ENCODE peak calls at places on chromosome 10, in four cellular contexts. One of them, this sample, is unnamed. For H3K9me3, the result is how much of the 10 kb centered on the place peaks cover.

GRCh38 chr10:80908596-80908995 is 370.9 kb downstream of the SH2D4B start:
- DNase-seq in CD4-positive, alpha-beta memory T cell: no peak
- DNase-seq in CD4-positive, CD25-positive, alpha-beta regulatory T cell: no peak
- DNase-seq in thoracic aorta: no peak
- DNase-seq in this sample: no peak

GRCh38 chr10:51789118-51789517 is 89.7 kb upstream of the CSTF2T start:
- DNase-seq in CD4-positive, alpha-beta memory T cell: no peak
- DNase-seq in CD4-positive, CD25-positive, alpha-beta regulatory T cell: no peak
- DNase-seq in thoracic aorta: no peak
- DNase-seq in this sample: no peak

GRCh38 chr10:72952901-72953223 is 1.7 kb downstream of the PLA2G12B start:
- DNase-seq in CD4-positive, alpha-beta memory T cell: no peak
- DNase-seq in CD4-positive, CD25-positive, alpha-beta regulatory T cell: no peak
- DNase-seq in thoracic aorta: no peak
- DNase-seq in this sample: no peak

GRCh38 chr10:86337121-86337601 is 29.4 kb downstream of the GRID1 start:
- DNase-seq in CD4-positive, alpha-beta memory T cell: no peak
- DNase-seq in CD4-positive, CD25-positive, alpha-beta regulatory T cell: no peak
- DNase-seq in thoracic aorta: no peak
- DNase-seq in this sample: no peak

GRCh38 chr10:7297094-7297493 is 113.7 kb downstream of the SFMBT2 start:
- DNase-seq in CD4-positive, alpha-beta memory T cell: no peak
- DNase-seq in CD4-positive, CD25-positive, alpha-beta regulatory T cell: no peak
- DNase-seq in thoracic aorta: no peak
- DNase-seq in this sample: no peak

GRCh38 chr10:5614081-5614721 is 52.2 kb downstream of the ASB13 start:
- DNase-seq in CD4-positive, alpha-beta memory T cell: no peak
- DNase-seq in CD4-positive, CD25-positive, alpha-beta regulatory T cell: no peak
- DNase-seq in thoracic aorta: no peak
- DNase-seq in this sample: no peak

GRCh38 chr10:21724020-21724589 is 190.1 kb downstream of the MLLT10 start:
- DNase-seq in CD4-positive, alpha-beta memory T cell: no peak
- DNase-seq in CD4-positive, CD25-positive, alpha-beta regulatory T cell: no peak
- DNase-seq in thoracic aorta: no peak
- DNase-seq in this sample: no peak

GRCh38 chr10:35194906-35195305 is 68.3 kb downstream of the CREM start:
- DNase-seq in CD4-positive, alpha-beta memory T cell: peak
- DNase-seq in CD4-positive, CD25-positive, alpha-beta regulatory T cell: peak
- DNase-seq in thoracic aorta: no peak
- DNase-seq in this sample: no peak

GRCh38 chr10:93379366-93380042 is 102.6 kb downstream of the MYOF start:
- DNase-seq in CD4-positive, alpha-beta memory T cell: no peak
- DNase-seq in CD4-positive, CD25-positive, alpha-beta regulatory T cell: no peak
- DNase-seq in thoracic aorta: no peak
- DNase-seq in this sample: no peak

GRCh38 chr10:43647576-43647975 is 1.1 kb downstream of the ZNF32 start:
- DNase-seq in CD4-positive, alpha-beta memory T cell: no peak
- DNase-seq in CD4-positive, CD25-positive, alpha-beta regulatory T cell: no peak
- DNase-seq in thoracic aorta: no peak
- DNase-seq in this sample: no peak

GRCh38 chr10:43640603-43641002 is 8.1 kb downstream of the ZNF32 start:
- DNase-seq in CD4-positive, alpha-beta memory T cell: no peak
- DNase-seq in CD4-positive, CD25-positive, alpha-beta regulatory T cell: no peak
- DNase-seq in thoracic aorta: no peak
- DNase-seq in this sample: no peak

GRCh38 chr10:43645866-43646265 is 2.8 kb downstream of the ZNF32 start:
- DNase-seq in CD4-positive, alpha-beta memory T cell: no peak
- DNase-seq in CD4-positive, CD25-positive, alpha-beta regulatory T cell: no peak
- DNase-seq in thoracic aorta: no peak
- DNase-seq in this sample: no peak

GRCh38 chr10:43648083-43648391 is 644 bp downstream of the ZNF32 start:
- DNase-seq in CD4-positive, alpha-beta memory T cell: no peak
- DNase-seq in CD4-positive, CD25-positive, alpha-beta regulatory T cell: no peak
- DNase-seq in thoracic aorta: no peak
- DNase-seq in this sample: peak

GRCh38 chr10:43644252-43644651 is 4.4 kb downstream of the ZNF32 start:
- DNase-seq in CD4-positive, alpha-beta memory T cell: no peak
- DNase-seq in CD4-positive, CD25-positive, alpha-beta regulatory T cell: no peak
- DNase-seq in thoracic aorta: no peak
- DNase-seq in this sample: no peak
- H3K9me3 ChIP-seq in CD4-positive, alpha-beta memory T cell: under half
- H3K9me3 ChIP-seq in CD4-positive, CD25-positive, alpha-beta regulatory T cell: half or more
- H3K9me3 ChIP-seq in thoracic aorta: under half
- H3K9me3 ChIP-seq in this sample: half or more

GRCh38 chr10:130766716-130767115 is 544.8 kb downstream of the TCERG1L start:
- DNase-seq in CD4-positive, alpha-beta memory T cell: no peak
- DNase-seq in CD4-positive, CD25-positive, alpha-beta regulatory T cell: no peak
- DNase-seq in thoracic aorta: no peak
- DNase-seq in this sample: no peak
- H3K9me3 ChIP-seq in CD4-positive, alpha-beta memory T cell: under half
- H3K9me3 ChIP-seq in CD4-positive, CD25-positive, alpha-beta regulatory T cell: under half
- H3K9me3 ChIP-seq in thoracic aorta: under half
- H3K9me3 ChIP-seq in this sample: under half

DNA sequence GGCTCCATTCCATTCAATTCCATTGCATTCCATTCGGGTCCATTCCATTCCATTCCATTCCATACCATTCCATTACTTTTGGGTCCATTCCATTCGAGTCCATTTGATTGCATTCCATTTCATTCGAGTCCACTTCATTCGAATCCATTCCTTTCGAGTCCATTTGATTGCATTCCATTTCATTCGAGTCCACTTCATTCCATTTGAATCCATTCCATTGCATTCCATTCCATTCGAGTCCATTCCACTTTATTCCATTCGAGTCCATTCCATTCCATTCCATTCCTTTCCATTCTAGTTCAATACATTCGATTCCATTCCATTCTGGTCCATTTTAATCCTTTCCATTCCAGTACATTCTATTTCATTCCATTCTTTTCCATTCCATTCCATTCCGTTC is 334.0 kb downstream of the ZNF33B start:
- DNase-seq in CD4-positive, alpha-beta memory T cell: no peak
- DNase-seq in CD4-positive, CD25-positive, alpha-beta regulatory T cell: no peak
- DNase-seq in thoracic aorta: no peak
- DNase-seq in this sample: no peak
- H3K9me3 ChIP-seq in CD4-positive, alpha-beta memory T cell: under half
- H3K9me3 ChIP-seq in CD4-positive, CD25-positive, alpha-beta regulatory T cell: half or more
- H3K9me3 ChIP-seq in thoracic aorta: half or more
- H3K9me3 ChIP-seq in this sample: half or more

DNA sequence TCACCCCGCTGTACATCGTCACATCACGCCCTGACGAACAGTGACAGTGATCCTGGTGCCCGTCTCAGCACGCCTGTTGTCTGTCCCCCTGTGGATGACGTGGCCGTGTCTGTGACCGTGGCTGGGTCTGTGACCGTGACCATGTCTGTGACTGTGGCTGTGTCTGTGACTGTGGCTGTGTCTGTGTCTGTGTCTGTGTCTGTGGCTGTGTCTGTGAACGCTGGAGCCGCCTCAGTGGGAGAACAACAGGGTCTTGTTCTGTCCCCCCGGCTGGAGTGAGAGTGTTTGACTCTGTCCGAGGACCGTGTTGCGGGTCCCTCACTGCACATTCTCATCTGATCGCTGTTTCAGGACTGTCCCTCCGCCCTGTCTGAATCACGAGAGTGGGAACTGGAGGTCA is 202.2 kb downstream of the TCERG1L start:
- DNase-seq in CD4-positive, alpha-beta memory T cell: no peak
- DNase-seq in CD4-positive, CD25-positive, alpha-beta regulatory T cell: no peak
- DNase-seq in thoracic aorta: no peak
- DNase-seq in this sample: no peak
- H3K9me3 ChIP-seq in CD4-positive, alpha-beta memory T cell: under half
- H3K9me3 ChIP-seq in CD4-positive, CD25-positive, alpha-beta regulatory T cell: under half
- H3K9me3 ChIP-seq in thoracic aorta: under half
- H3K9me3 ChIP-seq in this sample: under half

GRCh38 chr10:123781956-123782500 is 109.6 kb downstream of the CPXM2 start:
- DNase-seq in CD4-positive, alpha-beta memory T cell: no peak
- DNase-seq in CD4-positive, CD25-positive, alpha-beta regulatory T cell: no peak
- DNase-seq in thoracic aorta: no peak
- DNase-seq in this sample: no peak

GRCh38 chr10:123784216-123784615 is 107.4 kb downstream of the CPXM2 start:
- DNase-seq in CD4-positive, alpha-beta memory T cell: no peak
- DNase-seq in CD4-positive, CD25-positive, alpha-beta regulatory T cell: no peak
- DNase-seq in thoracic aorta: no peak
- DNase-seq in this sample: no peak

GRCh38 chr10:123784636-123785035 is 107.0 kb downstream of the CPXM2 start:
- DNase-seq in CD4-positive, alpha-beta memory T cell: no peak
- DNase-seq in CD4-positive, CD25-positive, alpha-beta regulatory T cell: no peak
- DNase-seq in thoracic aorta: no peak
- DNase-seq in this sample: no peak

GRCh38 chr10:123782549-123782948 is 109.1 kb downstream of the CPXM2 start:
- DNase-seq in CD4-positive, alpha-beta memory T cell: no peak
- DNase-seq in CD4-positive, CD25-positive, alpha-beta regulatory T cell: no peak
- DNase-seq in thoracic aorta: no peak
- DNase-seq in this sample: no peak

DNA sequence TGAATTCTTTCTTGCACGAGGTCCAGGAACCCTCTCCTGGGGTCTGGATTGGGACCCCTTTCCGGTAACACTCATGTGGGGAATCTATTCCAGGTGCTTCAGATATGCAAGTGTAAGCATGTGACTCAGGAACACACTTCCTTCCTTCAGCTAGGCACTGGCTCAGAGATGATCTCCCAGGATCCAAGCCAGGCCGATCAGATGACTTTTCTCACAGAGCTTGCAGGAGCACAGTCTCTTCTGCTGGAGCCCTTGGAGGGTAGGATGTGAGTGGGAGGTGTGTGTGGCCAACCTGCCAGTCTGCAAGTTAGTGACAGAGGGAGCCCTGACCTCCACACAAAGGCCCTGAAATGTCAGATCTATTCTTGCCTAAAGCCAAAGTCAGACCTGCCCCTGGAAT is 108.3 kb downstream of the CPXM2 start:
- DNase-seq in CD4-positive, alpha-beta memory T cell: no peak
- DNase-seq in CD4-positive, CD25-positive, alpha-beta regulatory T cell: no peak
- DNase-seq in thoracic aorta: no peak
- DNase-seq in this sample: no peak
- H3K9me3 ChIP-seq in CD4-positive, alpha-beta memory T cell: under half
- H3K9me3 ChIP-seq in CD4-positive, CD25-positive, alpha-beta regulatory T cell: under half
- H3K9me3 ChIP-seq in thoracic aorta: under half
- H3K9me3 ChIP-seq in this sample: under half

GRCh38 chr10:107520348-107520747 is 355.8 kb upstream of the SORCS1 start:
- DNase-seq in CD4-positive, alpha-beta memory T cell: no peak
- DNase-seq in CD4-positive, CD25-positive, alpha-beta regulatory T cell: no peak
- DNase-seq in thoracic aorta: no peak
- DNase-seq in this sample: no peak
- H3K9me3 ChIP-seq in CD4-positive, alpha-beta memory T cell: under half
- H3K9me3 ChIP-seq in CD4-positive, CD25-positive, alpha-beta regulatory T cell: under half
- H3K9me3 ChIP-seq in thoracic aorta: under half
- H3K9me3 ChIP-seq in this sample: under half

DNA sequence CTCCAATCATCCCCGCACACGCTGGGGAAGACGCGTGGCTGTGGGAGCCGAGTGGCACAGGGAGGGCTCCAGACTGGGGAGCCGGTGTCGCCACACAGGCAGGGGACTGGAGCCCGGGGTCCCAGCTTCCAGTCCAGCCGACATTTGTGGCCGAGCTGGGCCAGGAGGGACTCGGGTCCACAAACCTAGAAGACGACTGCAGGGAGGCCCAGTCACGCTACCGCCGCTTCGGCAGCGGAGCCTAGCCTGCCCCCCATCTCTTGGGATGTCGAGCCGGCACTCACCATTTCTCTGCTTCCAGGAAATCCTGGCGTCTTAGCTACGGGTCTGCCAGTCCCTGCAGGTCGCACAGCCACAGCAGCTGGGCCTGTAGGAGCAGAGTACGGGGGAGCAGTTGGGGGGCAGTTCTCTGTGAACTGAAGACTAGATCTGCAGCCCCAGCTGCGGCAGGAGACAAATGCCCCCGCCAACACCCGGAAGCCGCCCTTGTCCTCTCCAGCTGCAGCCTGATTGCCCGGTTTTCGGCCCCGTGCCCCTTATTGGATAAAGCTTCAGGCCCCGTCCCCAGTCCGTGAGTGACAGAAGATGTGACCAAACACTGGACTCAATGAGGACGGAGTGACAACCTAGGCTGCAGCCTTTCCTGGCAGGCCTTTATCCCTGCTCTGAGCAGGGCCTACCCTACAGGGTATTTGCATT is 270.7 kb downstream of the ZNF33B start:
- DNase-seq in CD4-positive, alpha-beta memory T cell: no peak
- DNase-seq in CD4-positive, CD25-positive, alpha-beta regulatory T cell: no peak
- DNase-seq in thoracic aorta: peak
- DNase-seq in this sample: no peak
- H3K9me3 ChIP-seq in CD4-positive, alpha-beta memory T cell: under half
- H3K9me3 ChIP-seq in CD4-positive, CD25-positive, alpha-beta regulatory T cell: under half
- H3K9me3 ChIP-seq in thoracic aorta: under half
- H3K9me3 ChIP-seq in this sample: under half

This sample was measured in DND-41.